ENCODE peak calls at places on chromosome 1, in six cellular contexts. F is K562, H is SK-N-SH, L is HepG2, E is GM12878, M is H1. B is an unnamed sample. For H3K9me3, the result is how much of the 10 kb centered on the place peaks cover.

GRCh38 chr1:109432336-109432735 is 6.1 kb upstream of the PSMA5 start:
- DNase-seq in L (no peak), E (no peak), F (no peak), M (no peak), H (no peak), B (no peak)

GRCh38 chr1:213586609-213586972 is 401.2 kb upstream of the PROX1 start:
- DNase-seq in F (no peak), H (no peak), E (no peak), M (no peak), L (peak), B (no peak)

GRCh38 chr1:216742625-216743024 is 19.4 kb upstream of the ESRRG start:
- DNase-seq in M (no peak), F (no peak), E (no peak), L (no peak), H (no peak), B (no peak)

GRCh38 chr1:154276797-154277196 is 4.4 kb downstream of the HAX1 start:
- DNase-seq in E (no peak), L (no peak), H (peak), M (no peak), F (no peak), B (no peak)

GRCh38 chr1:222815367-222815765 is 527 bp downstream of the DISP1 start:
- DNase-seq in H (peak), F (peak), M (no peak), L (no peak), E (no peak), B (no peak)

GRCh38 chr1:9724706-9725476 is 73.4 kb downstream of the PIK3CD start:
- DNase-seq in E (no peak), H (peak), F (peak), M (peak), L (peak), B (peak)

GRCh38 chr1:147892731-147893214 is 9.8 kb upstream of the GJA8 start:
- DNase-seq in F (peak), L (peak), M (no peak), E (no peak), H (peak), B (peak)

GRCh38 chr1:168628807-168629206 is 52.4 kb downstream of the XCL1 start:
- DNase-seq in E (no peak), H (no peak), L (no peak), M (no peak), F (no peak), B (peak)

GRCh38 chr1:108082006-108082405 is 117.0 kb upstream of the VAV3 start:
- DNase-seq in L (no peak), F (no peak), M (no peak), H (no peak), E (no peak), B (no peak)

GRCh38 chr1:162996261-162996660 is 72.9 kb upstream of the RGS4 start:
- DNase-seq in M (no peak), L (no peak), F (no peak), E (no peak), H (no peak), B (no peak)

GRCh38 chr1:55893155-55893554 is 678.0 kb upstream of the USP24 start:
- DNase-seq in L (peak), M (no peak), H (no peak), F (no peak), E (no peak), B (peak)

GRCh38 chr1:216562383-216562782 is 139.1 kb upstream of the USH2A start:
- DNase-seq in H (no peak), E (no peak), F (no peak), L (no peak), M (no peak), B (no peak)

GRCh38 chr1:27488523-27489138 is 1.3 kb downstream of the WASF2 start:
- DNase-seq in E (no peak), M (no peak), L (no peak), H (no peak), F (no peak), B (no peak)

GRCh38 chr1:112737573-112737972 is 22.4 kb upstream of the PPM1J start:
- DNase-seq in L (no peak), M (no peak), F (no peak), H (no peak), E (no peak), B (no peak)

GRCh38 chr1:248804771-248805681 is 20.7 kb downstream of the SH3BP5L start:
- DNase-seq in H (no peak), F (no peak), E (peak), M (no peak), L (no peak), B (no peak)

GRCh38 chr1:225437710-225438437 is 10.0 kb upstream of the LBR start:
- DNase-seq in L (no peak), F (peak), M (no peak), E (no peak), H (no peak), B (peak)

GRCh38 chr1:160416369-160416768 is 16.0 kb downstream of the VANGL2 start:
- DNase-seq in M (no peak), E (no peak), H (peak), L (peak), F (no peak), B (peak)

GRCh38 chr1:178727014-178727895 is 2.2 kb downstream of the RALGPS2 start:
- DNase-seq in H (no peak), L (no peak), M (no peak), E (no peak), F (no peak), B (no peak)

GRCh38 chr1:171090604-171091003 is at the start of gene FMO3:
- DNase-seq in L (no peak), H (no peak), E (no peak), F (no peak), M (no peak), B (no peak)

GRCh38 chr1:51840743-51841461 is 37.6 kb downstream of the NRDC start:
- DNase-seq in L (no peak), H (no peak), M (no peak), F (no peak), E (no peak), B (no peak)

GRCh38 chr1:33692216-33693188 is 171.4 kb upstream of the HMGB4 start:
- DNase-seq in E (no peak), H (no peak), M (no peak), L (no peak), F (no peak), B (no peak)

GRCh38 chr1:234731371-234732085 is 121.5 kb upstream of the IRF2BP2 start:
- DNase-seq in F (no peak), E (peak), M (no peak), H (no peak), L (peak), B (peak)

GRCh38 chr1:15167386-15167785 is 13.8 kb downstream of the TMEM51 start:
- DNase-seq in L (no peak), H (no peak), E (no peak), F (no peak), M (no peak), B (no peak)

GRCh38 chr1:27632387-27633297 is 2.3 kb downstream of the FGR start:
- DNase-seq in F (no peak), M (no peak), E (peak), L (no peak), H (no peak), B (no peak)

GRCh38 chr1:244672961-244673695 is 20.2 kb downstream of the DESI2 start:
- DNase-seq in M (no peak), E (no peak), L (no peak), F (no peak), H (peak), B (no peak)

GRCh38 chr1:212229654-212230053 is 55.6 kb upstream of the PPP2R5A start:
- DNase-seq in F (no peak), M (no peak), L (no peak), H (no peak), E (no peak), B (no peak)

DNA sequence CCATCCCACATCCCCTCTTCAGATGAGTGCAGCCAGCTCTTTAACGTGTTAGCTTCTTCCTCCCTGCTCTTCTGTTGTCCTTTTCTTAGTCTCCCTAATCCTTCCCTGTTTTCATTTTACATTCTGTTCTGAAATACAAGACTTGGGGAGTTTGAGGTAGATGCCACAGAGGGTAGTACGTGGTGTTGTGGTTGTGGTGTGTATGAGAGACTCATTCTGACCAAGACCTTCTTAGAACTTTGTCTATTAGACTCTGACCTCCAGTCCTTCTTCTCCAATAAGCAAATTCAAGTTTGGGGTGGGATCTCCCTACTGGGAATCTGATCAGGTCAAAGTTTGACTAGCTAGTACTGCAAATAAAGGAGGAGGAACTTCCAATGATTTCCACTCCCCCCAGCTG is 39.5 kb downstream of the CACNA1E start:
- DNase-seq in E (no peak), F (no peak), L (no peak), M (no peak), H (no peak), B (no peak)
- TF ChIP-seq MAX in E (no peak), F (no peak), L (no peak), M (no peak), H (no peak), B (no peak)

GRCh38 chr1:3016641-3017439 is 4.4 kb upstream of the ACTRT2 start:
- DNase-seq in M (no peak), H (no peak), L (no peak), F (no peak), E (no peak), B (no peak)

GRCh38 chr1:3014443-3015268 is 6.6 kb upstream of the ACTRT2 start:
- DNase-seq in L (no peak), E (no peak), H (no peak), F (no peak), M (no peak), B (no peak)

GRCh38 chr1:3015269-3015635 is 6.0 kb upstream of the ACTRT2 start:
- DNase-seq in L (no peak), E (no peak), F (no peak), M (no peak), H (no peak), B (no peak)

GRCh38 chr1:3014041-3014440 is 7.2 kb upstream of the ACTRT2 start:
- DNase-seq in E (no peak), M (no peak), F (no peak), L (no peak), H (no peak), B (no peak)

GRCh38 chr1:3015744-3016143 is 5.5 kb upstream of the ACTRT2 start:
- DNase-seq in M (no peak), L (no peak), F (no peak), E (no peak), H (no peak), B (no peak)
- H3K9me3 ChIP-seq in M (half or more), L (under half), F (under half), E (under half), H (under half), B (under half)

DNA sequence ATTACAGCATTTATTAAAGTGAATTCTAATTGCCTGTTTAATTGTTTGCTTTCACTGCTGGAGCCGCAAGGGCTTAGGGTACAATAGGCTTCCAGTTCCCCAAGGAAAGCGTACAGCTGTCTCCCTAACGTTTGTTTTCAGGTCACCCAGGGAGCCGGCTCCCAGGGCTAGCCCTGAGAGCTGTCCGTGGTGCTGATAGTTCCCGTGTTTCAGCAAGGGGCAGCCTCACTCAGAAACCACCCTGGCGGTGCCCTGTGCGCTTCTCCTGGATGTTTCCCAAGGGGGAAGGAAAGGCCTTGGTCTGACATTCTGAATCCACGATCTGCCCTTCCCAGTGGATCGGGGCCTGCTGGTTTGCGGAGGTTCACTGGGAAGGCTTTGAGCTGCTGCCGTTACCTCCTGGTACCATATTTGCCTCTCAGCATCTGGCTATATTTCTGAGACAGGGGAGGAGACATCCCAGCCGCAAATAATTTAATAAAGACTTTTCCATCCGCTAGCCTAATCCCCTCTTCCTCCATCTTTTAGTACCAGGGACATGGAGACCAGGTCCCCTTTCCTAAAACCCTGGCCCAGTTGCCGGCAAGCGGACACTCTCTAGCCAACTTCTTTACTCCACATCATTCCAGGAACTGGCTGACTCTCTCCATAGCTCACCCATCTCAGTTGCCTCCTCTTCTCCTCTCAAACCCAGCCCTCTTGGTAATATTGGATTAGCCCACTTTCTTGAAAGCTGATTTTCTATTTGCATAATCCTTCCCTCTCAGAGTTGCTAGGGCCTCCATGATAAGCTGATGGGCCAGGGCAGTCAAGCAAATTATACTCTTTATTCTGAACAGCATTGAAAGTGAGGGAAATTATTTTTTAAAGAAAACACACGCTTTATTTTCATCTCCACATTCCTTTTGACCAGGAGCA is 149.0 kb downstream of the IGSF21 start:
- DNase-seq in E (no peak), H (no peak), M (peak), L (peak), F (peak), B (no peak)
- TF ChIP-seq YY1 in E (no peak), H (no peak), M (no peak), L (no peak), F (no peak), B (no peak)

GRCh38 chr1:67342002-67342890 is 34.6 kb downstream of the IL12RB2 start:
- DNase-seq in H (no peak), M (peak), F (no peak), E (peak), L (no peak), B (no peak)
- TF ChIP-seq MAX in H (no peak), M (no peak), F (no peak), E (no peak), L (no peak), B (no peak)

GRCh38 chr1:227532019-227532619 is 31.2 kb upstream of the ZNF678 start:
- DNase-seq in F (peak), E (no peak), H (no peak), M (no peak), L (no peak), B (no peak)
- H3K9me3 ChIP-seq in F (under half), E (under half), H (under half), M (under half), L (under half), B (under half)

GRCh38 chr1:175134500-175134899 is 58.1 kb downstream of the KIAA0040 start:
- DNase-seq in E (no peak), F (no peak), H (no peak), L (no peak), M (no peak), B (no peak)

GRCh38 chr1:175131100-175131499 is 61.5 kb downstream of the KIAA0040 start:
- DNase-seq in E (no peak), M (no peak), F (no peak), L (no peak), H (no peak), B (no peak)

GRCh38 chr1:175130649-175131045 is 61.9 kb downstream of the KIAA0040 start:
- DNase-seq in H (no peak), M (no peak), F (no peak), L (no peak), E (no peak), B (no peak)

GRCh38 chr1:175133693-175134435 is 58.7 kb downstream of the KIAA0040 start:
- DNase-seq in H (no peak), E (no peak), L (no peak), M (no peak), F (no peak), B (no peak)

DNA sequence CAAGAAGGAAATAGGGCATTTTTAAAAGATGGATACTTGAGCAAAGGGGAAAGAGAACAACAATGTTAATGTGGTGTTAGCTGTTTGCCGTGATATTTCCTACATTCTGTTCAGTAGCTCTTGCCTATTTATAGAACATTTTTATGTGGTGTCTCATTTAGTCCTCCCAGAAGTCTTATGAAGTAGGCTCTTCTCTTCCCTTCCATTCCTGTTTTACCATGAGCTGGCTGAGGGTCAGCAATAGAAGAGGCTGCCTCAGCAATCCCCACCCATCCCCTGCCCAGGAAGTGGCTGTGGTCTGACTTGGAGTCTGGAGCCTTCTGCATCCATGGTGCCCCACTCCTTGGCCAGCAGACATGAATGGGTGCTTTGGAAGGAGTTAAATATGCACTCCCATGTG is 60.1 kb downstream of the KIAA0040 start:
- DNase-seq in E (no peak), H (no peak), F (no peak), M (no peak), L (no peak), B (no peak)
- TF ChIP-seq YY1 in E (no peak), H (no peak), F (no peak), M (no peak), L (no peak), B (no peak)

DNA sequence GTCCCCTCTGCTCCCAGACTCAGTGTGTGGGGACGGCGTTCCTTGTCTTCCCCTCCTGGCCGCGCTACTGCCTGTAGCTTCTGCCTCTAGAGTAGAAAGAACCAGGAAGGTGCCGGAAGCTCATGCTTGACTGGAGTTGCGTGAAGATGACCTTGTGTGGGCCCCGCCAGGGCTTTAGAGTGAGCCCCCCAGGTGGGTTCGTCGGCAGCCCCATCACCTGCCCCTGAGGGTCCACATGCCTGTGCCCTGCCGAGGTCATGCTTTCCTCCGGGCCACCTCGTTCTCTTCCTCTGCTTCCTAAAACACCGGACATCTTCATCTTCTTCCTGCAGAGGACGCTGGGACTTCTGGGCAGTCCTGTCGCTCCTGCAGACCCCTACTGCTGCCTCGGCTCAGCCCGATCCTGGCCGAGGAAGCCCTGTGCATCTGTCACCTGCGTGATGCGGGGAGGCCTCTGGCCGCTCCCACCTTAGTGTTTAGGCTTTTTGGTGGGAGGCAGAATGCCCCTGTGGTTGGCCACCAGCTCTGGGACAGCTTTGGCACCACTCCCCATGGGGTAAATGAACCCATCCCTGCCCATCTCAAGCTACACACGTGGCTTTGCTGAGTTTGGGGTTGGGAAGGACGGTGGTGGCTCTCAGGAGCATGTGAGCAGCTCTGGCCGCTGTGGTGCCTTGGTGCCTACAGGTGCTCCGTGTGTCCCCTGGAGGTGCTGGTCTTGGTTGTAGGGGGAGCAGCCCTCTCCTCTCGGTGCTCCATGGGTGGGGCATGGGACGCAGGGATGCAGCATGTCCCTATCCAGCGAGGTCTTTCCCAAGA is 12.3 kb downstream of the OBSCN start:
- DNase-seq in H (no peak), L (no peak), E (no peak), F (no peak), M (no peak), B (no peak)
- TF ChIP-seq MAX in H (no peak), L (no peak), E (no peak), F (no peak), M (no peak), B (no peak)

GRCh38 chr1:152912900-152913299 is 4.6 kb downstream of the IVL start:
- DNase-seq in M (no peak), H (no peak), E (no peak), L (no peak), F (no peak), B (no peak)

GRCh38 chr1:152906023-152906565 is 2.3 kb upstream of the IVL start:
- DNase-seq in H (no peak), F (no peak), L (no peak), M (no peak), E (no peak), B (peak)

GRCh38 chr1:152912471-152912870 is 4.1 kb downstream of the IVL start:
- DNase-seq in E (no peak), L (no peak), F (no peak), M (no peak), H (no peak), B (no peak)

GRCh38 chr1:152904688-152905440 is 3.5 kb upstream of the IVL start:
- DNase-seq in F (no peak), H (no peak), L (no peak), M (no peak), E (no peak), B (no peak)

DNA sequence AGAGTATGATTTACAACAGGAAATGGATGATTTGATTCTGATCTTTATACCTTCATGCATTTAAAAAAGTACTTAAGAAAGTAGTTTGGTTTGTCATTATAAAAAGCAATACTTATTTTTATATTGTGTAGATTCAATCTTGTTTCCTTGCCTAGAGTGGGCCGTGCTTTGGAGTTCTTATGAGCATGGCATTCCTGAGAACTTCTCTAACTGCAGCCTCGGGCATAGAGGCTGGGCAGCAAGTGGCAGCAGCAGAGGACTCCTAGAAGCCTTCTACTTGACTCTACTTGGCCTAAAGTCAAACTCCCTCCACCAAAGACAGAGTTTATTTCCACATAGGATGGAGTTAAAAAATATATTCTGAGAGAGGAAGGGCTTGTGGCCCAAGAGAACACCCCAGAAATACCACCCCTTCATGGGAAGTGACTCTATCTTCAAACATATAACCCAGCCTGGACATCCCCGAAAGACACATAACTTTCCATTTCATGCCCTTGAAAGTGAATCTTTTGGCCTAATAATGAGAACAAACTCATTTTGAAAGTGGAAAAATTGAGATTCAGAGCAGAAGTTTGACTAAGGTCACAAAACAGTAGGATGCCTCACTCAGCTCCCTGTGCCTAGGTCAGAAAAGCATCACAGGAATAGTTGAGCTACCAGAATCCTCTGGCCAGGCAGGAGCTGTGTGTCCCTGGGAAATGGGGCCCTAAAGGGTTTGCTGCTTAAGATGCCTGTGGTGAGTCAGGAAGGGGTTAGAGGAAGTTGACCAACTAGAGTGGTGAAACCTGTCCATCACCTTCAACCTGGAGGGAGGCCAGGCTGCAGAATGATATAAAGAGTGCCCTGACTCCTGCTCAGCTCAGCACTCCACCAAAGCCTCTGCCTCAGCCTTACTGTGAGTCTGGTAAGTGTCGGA is at the start of gene IVL:
- DNase-seq in H (no peak), F (no peak), E (peak), M (no peak), L (no peak), B (peak)
- H3K9me3 ChIP-seq in H (under half), F (under half), E (under half), M (under half), L (under half), B (under half)